ENCODE peak calls at places on chromosomes 13 and 19, in eight cellular contexts. One of them, this sample, is unnamed.

GRCh38 chr19:43555185-43555770 is 20.0 kb downstream of the XRCC1 start:
- DNase-seq in frontal cortex: peak; percentile 78
- DNase-seq in NCI-H774: peak; percentile 26
- DNase-seq in Calu3: peak; percentile 87
- DNase-seq in activated CD4-positive, alpha-beta memory T cell treated with anti-CD3 and anti-CD28 coated beads, Interleukin-2, amount 10 ng/mL, durations not matched to agents 7 days and 5 days: peak; percentile 86
- DNase-seq in activated T-helper 1 cell treated with Interleukin-2 at 50 U/mL for 16 hours: peak; percentile 68
- DNase-seq in stimulated activated CD4-positive, alpha-beta T cell treated with anti-CD3 and anti-CD28 coated beads, TNF-alpha, amount 100 ng/mL, for 1 hour: peak; percentile 66
- DNase-seq in sciatic nerve: peak; percentile 82
- DNase-seq in this sample: peak; percentile 73

GRCh38 chr13:92260363-92260762 is 861.9 kb downstream of the GPC5 start:
- DNase-seq in frontal cortex: no peak
- DNase-seq in NCI-H774: no peak
- DNase-seq in Calu3: no peak
- DNase-seq in activated CD4-positive, alpha-beta memory T cell treated with anti-CD3 and anti-CD28 coated beads, Interleukin-2, amount 10 ng/mL, durations not matched to agents 7 days and 5 days: no peak
- DNase-seq in activated T-helper 1 cell treated with Interleukin-2 at 50 U/mL for 16 hours: no peak
- DNase-seq in stimulated activated CD4-positive, alpha-beta T cell treated with anti-CD3 and anti-CD28 coated beads, TNF-alpha, amount 100 ng/mL, for 1 hour: no peak
- DNase-seq in sciatic nerve: no peak
- DNase-seq in this sample: no peak

GRCh38 chr19:51799311-51799997 is 4.5 kb downstream of the FPR3 start:
- DNase-seq in frontal cortex: peak; percentile 59
- DNase-seq in NCI-H774: peak; percentile 2
- DNase-seq in Calu3: peak; percentile 61
- DNase-seq in activated CD4-positive, alpha-beta memory T cell treated with anti-CD3 and anti-CD28 coated beads, Interleukin-2, amount 10 ng/mL, durations not matched to agents 7 days and 5 days: no peak
- DNase-seq in activated T-helper 1 cell treated with Interleukin-2 at 50 U/mL for 16 hours: no peak
- DNase-seq in stimulated activated CD4-positive, alpha-beta T cell treated with anti-CD3 and anti-CD28 coated beads, TNF-alpha, amount 100 ng/mL, for 1 hour: no peak
- DNase-seq in sciatic nerve: peak; percentile 72
- DNase-seq in this sample: peak; percentile 91

GRCh38 chr19:10748924-10749434 is 31.1 kb downstream of the DNM2 start:
- DNase-seq in frontal cortex: no peak
- DNase-seq in NCI-H774: peak; percentile 41
- DNase-seq in Calu3: peak; percentile 85
- DNase-seq in activated CD4-positive, alpha-beta memory T cell treated with anti-CD3 and anti-CD28 coated beads, Interleukin-2, amount 10 ng/mL, durations not matched to agents 7 days and 5 days: no peak
- DNase-seq in activated T-helper 1 cell treated with Interleukin-2 at 50 U/mL for 16 hours: no peak
- DNase-seq in stimulated activated CD4-positive, alpha-beta T cell treated with anti-CD3 and anti-CD28 coated beads, TNF-alpha, amount 100 ng/mL, for 1 hour: no peak
- DNase-seq in sciatic nerve: no peak
- DNase-seq in this sample: peak; percentile 29

GRCh38 chr19:56594446-56594782 is 688 bp upstream of the ZNF71 start:
- DNase-seq in frontal cortex: no peak
- DNase-seq in NCI-H774: no peak
- DNase-seq in Calu3: no peak
- DNase-seq in activated CD4-positive, alpha-beta memory T cell treated with anti-CD3 and anti-CD28 coated beads, Interleukin-2, amount 10 ng/mL, durations not matched to agents 7 days and 5 days: no peak
- DNase-seq in activated T-helper 1 cell treated with Interleukin-2 at 50 U/mL for 16 hours: no peak
- DNase-seq in stimulated activated CD4-positive, alpha-beta T cell treated with anti-CD3 and anti-CD28 coated beads, TNF-alpha, amount 100 ng/mL, for 1 hour: no peak
- DNase-seq in sciatic nerve: no peak
- DNase-seq in this sample: no peak

GRCh38 chr13:91719033-91719432 is 320.6 kb downstream of the GPC5 start:
- DNase-seq in frontal cortex: peak; percentile 9
- DNase-seq in NCI-H774: no peak
- DNase-seq in Calu3: no peak
- DNase-seq in activated CD4-positive, alpha-beta memory T cell treated with anti-CD3 and anti-CD28 coated beads, Interleukin-2, amount 10 ng/mL, durations not matched to agents 7 days and 5 days: no peak
- DNase-seq in activated T-helper 1 cell treated with Interleukin-2 at 50 U/mL for 16 hours: no peak
- DNase-seq in stimulated activated CD4-positive, alpha-beta T cell treated with anti-CD3 and anti-CD28 coated beads, TNF-alpha, amount 100 ng/mL, for 1 hour: no peak
- DNase-seq in sciatic nerve: no peak
- DNase-seq in this sample: no peak

GRCh38 chr19:47540748-47541147 is 25.9 kb upstream of the NAPA start:
- DNase-seq in frontal cortex: no peak
- DNase-seq in NCI-H774: no peak
- DNase-seq in Calu3: no peak
- DNase-seq in activated CD4-positive, alpha-beta memory T cell treated with anti-CD3 and anti-CD28 coated beads, Interleukin-2, amount 10 ng/mL, durations not matched to agents 7 days and 5 days: no peak
- DNase-seq in activated T-helper 1 cell treated with Interleukin-2 at 50 U/mL for 16 hours: no peak
- DNase-seq in stimulated activated CD4-positive, alpha-beta T cell treated with anti-CD3 and anti-CD28 coated beads, TNF-alpha, amount 100 ng/mL, for 1 hour: no peak
- DNase-seq in sciatic nerve: no peak
- DNase-seq in this sample: peak; percentile 57

GRCh38 chr19:33299061-33299665 is 3.2 kb downstream of the CEBPA start:
- DNase-seq in frontal cortex: no peak
- DNase-seq in NCI-H774: no peak
- DNase-seq in Calu3: no peak
- DNase-seq in activated CD4-positive, alpha-beta memory T cell treated with anti-CD3 and anti-CD28 coated beads, Interleukin-2, amount 10 ng/mL, durations not matched to agents 7 days and 5 days: no peak
- DNase-seq in activated T-helper 1 cell treated with Interleukin-2 at 50 U/mL for 16 hours: no peak
- DNase-seq in stimulated activated CD4-positive, alpha-beta T cell treated with anti-CD3 and anti-CD28 coated beads, TNF-alpha, amount 100 ng/mL, for 1 hour: no peak
- DNase-seq in sciatic nerve: no peak
- DNase-seq in this sample: no peak

GRCh38 chr19:31451686-31452325 is 102.6 kb upstream of the TSHZ3 start:
- DNase-seq in frontal cortex: no peak
- DNase-seq in NCI-H774: no peak
- DNase-seq in Calu3: no peak
- DNase-seq in activated CD4-positive, alpha-beta memory T cell treated with anti-CD3 and anti-CD28 coated beads, Interleukin-2, amount 10 ng/mL, durations not matched to agents 7 days and 5 days: no peak
- DNase-seq in activated T-helper 1 cell treated with Interleukin-2 at 50 U/mL for 16 hours: no peak
- DNase-seq in stimulated activated CD4-positive, alpha-beta T cell treated with anti-CD3 and anti-CD28 coated beads, TNF-alpha, amount 100 ng/mL, for 1 hour: no peak
- DNase-seq in sciatic nerve: no peak
- DNase-seq in this sample: no peak

GRCh38 chr19:56141416-56141992 is 417 bp downstream of the ZNF444 start:
- DNase-seq in frontal cortex: no peak
- DNase-seq in NCI-H774: peak; percentile 34
- DNase-seq in Calu3: no peak
- DNase-seq in activated CD4-positive, alpha-beta memory T cell treated with anti-CD3 and anti-CD28 coated beads, Interleukin-2, amount 10 ng/mL, durations not matched to agents 7 days and 5 days: peak; percentile 36
- DNase-seq in activated T-helper 1 cell treated with Interleukin-2 at 50 U/mL for 16 hours: no peak
- DNase-seq in stimulated activated CD4-positive, alpha-beta T cell treated with anti-CD3 and anti-CD28 coated beads, TNF-alpha, amount 100 ng/mL, for 1 hour: no peak
- DNase-seq in sciatic nerve: peak; percentile 69
- DNase-seq in this sample: peak; percentile 47

GRCh38 chr13:33659894-33660293 is 158.1 kb upstream of the RFC3 start:
- DNase-seq in frontal cortex: no peak
- DNase-seq in NCI-H774: no peak
- DNase-seq in Calu3: no peak
- DNase-seq in activated CD4-positive, alpha-beta memory T cell treated with anti-CD3 and anti-CD28 coated beads, Interleukin-2, amount 10 ng/mL, durations not matched to agents 7 days and 5 days: no peak
- DNase-seq in activated T-helper 1 cell treated with Interleukin-2 at 50 U/mL for 16 hours: no peak
- DNase-seq in stimulated activated CD4-positive, alpha-beta T cell treated with anti-CD3 and anti-CD28 coated beads, TNF-alpha, amount 100 ng/mL, for 1 hour: no peak
- DNase-seq in sciatic nerve: no peak
- DNase-seq in this sample: no peak

GRCh38 chr19:42313096-42313839 is at the start of gene TMEM145:
- DNase-seq in frontal cortex: peak; percentile 87
- DNase-seq in NCI-H774: peak; percentile 53
- DNase-seq in Calu3: peak; percentile 81
- DNase-seq in activated CD4-positive, alpha-beta memory T cell treated with anti-CD3 and anti-CD28 coated beads, Interleukin-2, amount 10 ng/mL, durations not matched to agents 7 days and 5 days: peak; percentile 51
- DNase-seq in activated T-helper 1 cell treated with Interleukin-2 at 50 U/mL for 16 hours: no peak
- DNase-seq in stimulated activated CD4-positive, alpha-beta T cell treated with anti-CD3 and anti-CD28 coated beads, TNF-alpha, amount 100 ng/mL, for 1 hour: no peak
- DNase-seq in sciatic nerve: no peak
- DNase-seq in this sample: peak; percentile 77